ENCODE peak calls at places on chromosomes 13 and 19, in four cellular contexts. C is GM12878, E is HepG2, G is K562. A is an unnamed sample.
A peak's percentile ranks its signal among the peaks of the same experiment; 100 is the strongest.

GRCh38 chr19:33186835-33187540 is 7.1 kb upstream of the LRP3 start:
- DNase-seq in C (no peak), E (no peak), G (no peak), A (no peak)

GRCh38 chr13:49635599-49636433 is 7.5 kb downstream of the ARL11 start:
- DNase-seq in C (peak; percentile 39), E (peak; percentile 32), G (no peak), A (no peak)

GRCh38 chr19:33690461-33691427 is 69.0 kb downstream of the CHST8 start:
- DNase-seq in C (no peak), E (no peak), G (no peak), A (no peak)

GRCh38 chr19:12952488-12953455 is 4.3 kb downstream of the GADD45GIP1 start:
- DNase-seq in C (no peak), E (no peak), G (no peak), A (no peak)

GRCh38 chr13:56864451-56864850 is 276.3 kb upstream of the PRR20A start:
- DNase-seq in C (no peak), E (no peak), G (no peak), A (no peak)

GRCh38 chr19:48390188-48391099 is 907 bp downstream of the KDELR1 start:
- DNase-seq in C (no peak), E (peak; percentile 44), G (peak; percentile 79), A (peak; percentile 69)

GRCh38 chr19:47697863-47698609 is 15.2 kb upstream of the EHD2 start:
- DNase-seq in C (peak; percentile 20), E (peak; percentile 67), G (peak; percentile 82), A (peak; percentile 85)

GRCh38 chr13:86737334-86737932 is 933.7 kb upstream of the SLITRK5 start:
- DNase-seq in C (no peak), E (no peak), G (no peak), A (no peak)

GRCh38 chr19:43634877-43635560 is 4.6 kb downstream of the CADM4 start:
- DNase-seq in C (no peak), E (peak; percentile 69), G (no peak), A (no peak)

GRCh38 chr19:53333071-53333465 is 481 bp upstream of the ZNF845 start:
- DNase-seq in C (no peak), E (no peak), G (no peak), A (no peak)

GRCh38 chr13:113109151-113110047 is 3.8 kb downstream of the F7 start:
- DNase-seq in C (no peak), E (no peak), G (no peak), A (no peak)

GRCh38 chr19:47190167-47190727 is 40.8 kb downstream of the BBC3 start:
- DNase-seq in C (no peak), E (peak; percentile 96), G (no peak), A (no peak)

GRCh38 chr19:7870571-7871279 is 3.5 kb downstream of the PRR36 start:
- DNase-seq in C (no peak), E (peak; percentile 93), G (peak; percentile 91), A (peak; percentile 72)

GRCh38 chr13:59340151-59340550 is 823.6 kb downstream of the DIAPH3 start:
- DNase-seq in C (no peak), E (no peak), G (no peak), A (no peak)

GRCh38 chr19:42420055-42420544 is 7.1 kb downstream of the LIPE start:
- DNase-seq in C (no peak), E (peak; percentile 80), G (peak; percentile 89), A (peak; percentile 61)

GRCh38 chr19:14363203-14364097 is 17.8 kb upstream of the ADGRE5 start:
- DNase-seq in C (no peak), E (peak; percentile 25), G (peak; percentile 80), A (peak; percentile 38)

GRCh38 chr13:57739089-57739488 is 107.5 kb downstream of the PCDH17 start:
- DNase-seq in C (no peak), E (no peak), G (no peak), A (no peak)

GRCh38 chr13:49655906-49656305 is 27.6 kb downstream of the ARL11 start:
- DNase-seq in C (no peak), E (no peak), G (no peak), A (no peak)

GRCh38 chr13:108920137-108920536 is 290.7 kb downstream of the MYO16 start:
- DNase-seq in C (no peak), E (no peak), G (no peak), A (no peak)

GRCh38 chr13:109345433-109345941 is 440.9 kb downstream of the IRS2 start:
- DNase-seq in C (no peak), E (no peak), G (no peak), A (no peak)

GRCh38 chr13:54194233-54195024 is 1165.8 kb downstream of the OLFM4 start:
- DNase-seq in C (no peak), E (no peak), G (no peak), A (no peak)

GRCh38 chr19:39823693-39824092 is 10.3 kb downstream of the DYRK1B start:
- DNase-seq in C (no peak), E (no peak), G (no peak), A (no peak)

GRCh38 chr13:27659466-27659865 is 37.8 kb downstream of the POLR1D start:
- DNase-seq in C (no peak), E (no peak), G (no peak), A (no peak)

GRCh38 chr19:6800991-6801396 is 28.5 kb downstream of the VAV1 start:
- DNase-seq in C (no peak), E (peak; percentile 19), G (no peak), A (no peak)

GRCh38 chr19:6801397-6802086 is 29.0 kb downstream of the VAV1 start:
- DNase-seq in C (peak; percentile 85), E (no peak), G (peak; percentile 40), A (no peak)

GRCh38 chr19:6806488-6806887 is 34.0 kb downstream of the VAV1 start:
- DNase-seq in C (no peak), E (no peak), G (peak; percentile 76), A (peak; percentile 28)

GRCh38 chr19:6803036-6803404 is 30.5 kb downstream of the VAV1 start:
- DNase-seq in C (no peak), E (no peak), G (no peak), A (no peak)

GRCh38 chr19:6802336-6803035 is 30.0 kb downstream of the VAV1 start:
- DNase-seq in C (peak; percentile 78), E (no peak), G (no peak), A (no peak)
- TF ChIP-seq FOXK2 in C (no peak), E (no peak), G (no peak), A (no peak)

DNA sequence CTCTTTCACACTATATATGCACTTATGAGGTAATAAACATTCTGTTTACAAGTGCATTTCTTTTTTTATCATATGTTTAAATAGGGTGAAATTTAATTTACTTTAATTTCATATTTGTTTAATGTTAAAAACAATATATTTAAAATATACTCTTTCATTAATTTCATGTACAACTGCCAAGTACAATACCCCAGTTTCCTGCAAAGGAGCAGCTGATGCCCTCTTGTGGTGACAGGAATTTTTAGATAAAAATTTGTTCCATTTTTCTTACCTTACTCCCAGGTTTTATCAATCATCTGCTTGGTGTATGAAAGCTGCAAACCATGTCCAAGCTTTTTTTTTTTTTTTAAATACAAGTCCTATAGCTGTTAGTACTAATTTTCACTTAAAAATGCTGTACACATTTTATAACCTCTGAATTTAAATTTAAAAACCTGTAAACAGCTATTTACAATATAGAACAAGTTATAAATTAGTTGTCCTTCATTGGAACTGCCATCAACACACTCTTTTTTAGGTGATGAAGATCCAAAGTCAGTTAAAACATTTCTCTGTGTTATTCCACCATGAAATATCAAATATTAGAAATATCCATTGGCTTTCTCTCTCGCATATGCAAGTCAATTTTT is 4.9 kb downstream of the PCDH20 start:
- DNase-seq in C (no peak), E (peak; percentile 5), G (peak; percentile 4), A (peak; percentile 10)
- TF ChIP-seq FOXK2 in C (no peak), E (no peak), G (no peak), A (no peak)

DNA sequence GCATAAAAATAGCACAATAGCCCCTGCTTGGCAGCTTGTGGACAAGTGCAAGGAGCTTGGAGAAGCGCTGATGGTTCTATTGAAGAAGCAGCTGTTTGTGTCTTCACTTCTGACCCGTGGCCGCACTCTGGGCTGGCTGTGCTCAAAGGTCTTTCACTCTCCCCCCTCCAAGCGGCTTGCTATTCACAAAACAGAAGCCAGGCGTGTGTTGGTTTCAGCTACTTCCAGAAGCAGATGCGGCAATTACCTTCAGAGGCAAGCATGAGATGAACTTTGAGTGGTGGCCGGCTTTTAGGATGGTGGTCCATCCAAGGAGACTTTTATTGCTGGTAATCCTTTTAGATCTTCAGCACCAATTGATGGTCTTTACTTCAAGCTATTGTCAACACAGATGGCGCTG is 188.5 kb upstream of the ARGLU1 start:
- DNase-seq in C (no peak), E (no peak), G (no peak), A (no peak)
- TF ChIP-seq FOXK2 in C (no peak), E (no peak), G (no peak), A (no peak)

DNA sequence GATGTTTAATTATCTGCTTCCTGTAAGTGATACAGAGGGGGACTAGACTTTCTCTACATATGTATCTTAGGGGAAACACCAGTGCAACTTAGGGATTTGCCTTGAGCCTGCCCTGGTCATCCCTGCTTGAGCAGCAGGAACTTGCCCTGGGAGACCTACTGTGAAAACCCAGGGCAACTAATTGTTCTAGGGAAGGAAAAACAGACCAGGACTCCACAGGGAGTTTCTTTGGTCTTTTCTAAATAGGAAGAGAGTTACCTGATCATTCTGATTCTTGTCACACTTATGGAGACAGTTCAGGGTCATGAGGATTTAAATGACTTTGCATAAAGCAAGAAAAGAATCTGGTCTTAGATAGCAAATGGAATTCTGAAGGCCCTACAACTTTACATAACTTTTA is 89.1 kb downstream of the WASF3 start:
- DNase-seq in C (no peak), E (no peak), G (no peak), A (no peak)
- TF ChIP-seq FOXK2 in C (no peak), E (no peak), G (no peak), A (no peak)

GRCh38 chr19:17555929-17556813 is 722 bp downstream of the COLGALT1 start:
- DNase-seq in C (no peak), E (no peak), G (peak; percentile 47), A (no peak)

GRCh38 chr19:17562097-17562496 is 6.6 kb downstream of the COLGALT1 start:
- DNase-seq in C (no peak), E (no peak), G (no peak), A (no peak)

GRCh38 chr19:17557461-17557860 is 2.0 kb downstream of the COLGALT1 start:
- DNase-seq in C (no peak), E (no peak), G (no peak), A (no peak)

GRCh38 chr19:17556995-17557394 is 1.5 kb downstream of the COLGALT1 start:
- DNase-seq in C (no peak), E (no peak), G (no peak), A (no peak)

GRCh38 chr19:17560205-17560595 is 4.8 kb downstream of the COLGALT1 start:
- DNase-seq in C (no peak), E (no peak), G (no peak), A (no peak)
- TF ChIP-seq FOXK2 in C (no peak), E (no peak), G (no peak), A (no peak)

DNA sequence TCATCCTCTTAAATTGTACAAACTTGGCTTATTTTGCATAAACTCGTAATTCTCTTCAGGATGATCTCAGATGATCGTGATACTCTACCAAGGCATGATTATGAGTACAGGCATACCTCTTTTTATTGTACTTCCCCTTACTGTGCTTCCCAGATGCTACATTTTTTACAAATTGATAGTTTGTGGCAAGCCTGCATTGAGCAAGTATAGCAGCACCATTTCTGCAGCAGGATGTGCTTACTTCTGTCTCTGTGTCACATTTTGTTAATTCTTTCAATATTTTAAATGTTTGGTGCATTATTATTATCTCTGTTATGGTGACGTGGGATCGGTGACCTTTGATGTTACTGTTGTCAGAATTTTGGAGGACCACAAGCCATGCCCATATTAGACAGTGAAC is 752.3 kb downstream of the PCDH9 start:
- DNase-seq in C (no peak), E (no peak), G (no peak), A (no peak)
- TF ChIP-seq FOXK2 in C (no peak), E (no peak), G (no peak), A (no peak)

GRCh38 chr19:3319643-3320353 is 46.6 kb upstream of the NFIC start:
- DNase-seq in C (no peak), E (no peak), G (no peak), A (no peak)
- TF ChIP-seq FOXK2 in C (no peak), E (no peak), G (no peak), A (no peak)

A was measured in HEK293T.